ENCODE peak calls at places on chromosome 3, in six cellular contexts. D is trophoblast cell; X is COR-L47; Q is stimulated activated CD8-positive, alpha-beta memory T cell treated with anti-CD3 and anti-CD28 coated beads, Interleukin-7, amount 100 ng/mL, for 1 hour; A is NCI-H2081; W is hippocampal formation. L is an unnamed sample.

GRCh38 chr3:112503304-112503972 is 4.2 kb upstream of the BTLA start:
- DNase-seq in D (no peak), X (no peak), Q (no peak), A (no peak), W (no peak), L (no peak)

GRCh38 chr3:49362579-49362978 is 4.4 kb upstream of the GPX1 start:
- DNase-seq in D (no peak), X (no peak), Q (no peak), A (no peak), W (no peak), L (no peak)

GRCh38 chr3:52682016-52682415 is 3.7 kb downstream of the PBRM1 start:
- DNase-seq in D (peak; percentile 45), X (no peak), Q (no peak), A (no peak), W (peak; percentile 27), L (peak; percentile 38)

GRCh38 chr3:119228290-119229145 is 12.2 kb downstream of the B4GALT4 start:
- DNase-seq in D (peak; percentile 81), X (no peak), Q (no peak), A (no peak), W (no peak), L (no peak)

GRCh38 chr3:192901435-192901834 is 16.2 kb downstream of the MB21D2 start:
- DNase-seq in D (no peak), X (no peak), Q (no peak), A (no peak), W (no peak), L (peak; percentile 53)

GRCh38 chr3:190558796-190559195 is 44.9 kb downstream of the IL1RAP start:
- DNase-seq in D (peak; percentile 84), X (no peak), Q (no peak), A (no peak), W (no peak), L (no peak)

GRCh38 chr3:116517308-116517707 is 72.0 kb upstream of the LSAMP start:
- DNase-seq in D (no peak), X (peak; percentile 43), Q (no peak), A (no peak), W (no peak), L (no peak)

GRCh38 chr3:169085827-169086226 is 577.7 kb downstream of the MECOM start:
- DNase-seq in D (peak; percentile 50), X (peak; percentile 2), Q (no peak), A (no peak), W (no peak), L (peak; percentile 67)

GRCh38 chr3:52204337-52205073 is 6.5 kb downstream of the ALAS1 start:
- DNase-seq in D (no peak), X (peak; percentile 73), Q (no peak), A (peak; percentile 74), W (no peak), L (peak; percentile 27)

GRCh38 chr3:10505050-10505790 is at the start of gene ATP2B2:
- DNase-seq in D (no peak), X (peak; percentile 43), Q (no peak), A (peak; percentile 25), W (no peak), L (peak; percentile 10)

GRCh38 chr3:150421799-150422548 is 13.9 kb downstream of the TSC22D2 start:
- DNase-seq in D (peak; percentile 57), X (no peak), Q (no peak), A (no peak), W (no peak), L (no peak)

GRCh38 chr3:5769825-5770224 is 582.3 kb downstream of the EDEM1 start:
- DNase-seq in D (no peak), X (no peak), Q (no peak), A (no peak), W (no peak), L (no peak)

GRCh38 chr3:157738441-157738840 is 235.2 kb upstream of the VEPH1 start:
- DNase-seq in D (no peak), X (no peak), Q (no peak), A (no peak), W (no peak), L (no peak)

GRCh38 chr3:127964053-127964452 is 49.0 kb downstream of the KBTBD12 start:
- DNase-seq in D (no peak), X (peak; percentile 54), Q (no peak), A (no peak), W (no peak), L (no peak)

GRCh38 chr3:61736506-61736905 is 175.1 kb downstream of the PTPRG start:
- DNase-seq in D (no peak), X (no peak), Q (no peak), A (no peak), W (no peak), L (no peak)

GRCh38 chr3:95037927-95038326 is 975.1 kb downstream of the NSUN3 start:
- DNase-seq in D (no peak), X (no peak), Q (no peak), A (no peak), W (no peak), L (no peak)

GRCh38 chr3:101261506-101261905 is 58.9 kb downstream of the IMPG2 start:
- DNase-seq in D (no peak), X (no peak), Q (no peak), A (no peak), W (no peak), L (no peak)

GRCh38 chr3:162777118-162777517 is 1280.5 kb downstream of the OTOL1 start:
- DNase-seq in D (no peak), X (peak; percentile 7), Q (no peak), A (no peak), W (no peak), L (no peak)

L was measured in MG63.